ENCODE peak calls at places on chromosomes 1 and 21, in five cellular contexts. X is T-helper 2 cell, Z is psoas muscle, T is non-pigmented ciliary epithelial cell, V is cardiac fibroblast. I is an unnamed sample.

GRCh38 chr1:192513697-192514096 is 61.9 kb upstream of the RGS1 start:
- DNase-seq in X (no peak), Z (no peak), T (no peak), V (no peak), I (no peak)

GRCh38 chr1:152983234-152983633 is 647 bp upstream of the SPRR1A start:
- DNase-seq in X (no peak), Z (no peak), T (no peak), V (no peak), I (no peak)

GRCh38 chr1:232726048-232726779 is 79.0 kb upstream of the MAP10 start:
- DNase-seq in X (no peak), Z (no peak), T (no peak), V (no peak), I (no peak)

GRCh38 chr1:162074548-162074947 is 5.1 kb downstream of the NOS1AP start:
- DNase-seq in X (no peak), Z (no peak), T (no peak), V (peak; percentile 31), I (no peak)

GRCh38 chr21:42781150-42781980 is 98.0 kb downstream of the WDR4 start:
- DNase-seq in X (no peak), Z (no peak), T (no peak), V (no peak), I (no peak)

GRCh38 chr1:22588899-22589422 is 25.7 kb downstream of the EPHA8 start:
- DNase-seq in X (no peak), Z (peak; percentile 23), T (no peak), V (no peak), I (no peak)

GRCh38 chr1:16372535-16373340 is 5.7 kb downstream of the SZRD1 start:
- DNase-seq in X (no peak), Z (no peak), T (no peak), V (peak; percentile 62), I (no peak)

GRCh38 chr1:165290143-165290542 is 66.4 kb downstream of the LMX1A start:
- DNase-seq in X (no peak), Z (no peak), T (no peak), V (peak; percentile 2), I (no peak)

GRCh38 chr1:173900992-173901391 is 16.1 kb downstream of the SERPINC1 start:
- DNase-seq in X (no peak), Z (no peak), T (no peak), V (no peak), I (no peak)

GRCh38 chr1:5811419-5811818 is 180.8 kb downstream of the NPHP4 start:
- DNase-seq in X (no peak), Z (no peak), T (no peak), V (no peak), I (no peak)

GRCh38 chr1:92482404-92482664 is 4.4 kb downstream of the GFI1 start:
- DNase-seq in X (no peak), Z (no peak), T (no peak), V (peak; percentile 34), I (no peak)

GRCh38 chr1:36286802-36287201 is 19.4 kb upstream of the SH3D21 start:
- DNase-seq in X (no peak), Z (no peak), T (no peak), V (no peak), I (no peak)

GRCh38 chr1:180922637-180923023 is 9.9 kb downstream of the KIAA1614 start:
- DNase-seq in X (no peak), Z (no peak), T (no peak), V (no peak), I (no peak)

GRCh38 chr1:91564888-91565700 is 64.4 kb downstream of the CDC7 start:
- DNase-seq in X (no peak), Z (no peak), T (no peak), V (peak; percentile 71), I (no peak)

GRCh38 chr1:7471836-7472235 is 299.3 kb upstream of the VAMP3 start:
- DNase-seq in X (no peak), Z (no peak), T (peak; percentile 22), V (peak; percentile 37), I (no peak)

GRCh38 chr1:171717080-171717479 is 24.8 kb downstream of the VAMP4 start:
- DNase-seq in X (no peak), Z (no peak), T (no peak), V (peak; percentile 33), I (no peak)

GRCh38 chr1:5944848-5945167 is 47.4 kb downstream of the NPHP4 start:
- DNase-seq in X (no peak), Z (no peak), T (no peak), V (no peak), I (no peak)

GRCh38 chr1:245301921-245302320 is 147.1 kb downstream of the KIF26B start:
- DNase-seq in X (no peak), Z (no peak), T (no peak), V (peak; percentile 36), I (no peak)

GRCh38 chr1:202568466-202569196 is 141.6 kb downstream of the SYT2 start:
- DNase-seq in X (no peak), Z (no peak), T (no peak), V (no peak), I (no peak)

GRCh38 chr1:55385402-55386018 is 170.3 kb upstream of the USP24 start:
- DNase-seq in X (no peak), Z (no peak), T (no peak), V (no peak), I (no peak)

GRCh38 chr21:41779659-41780058 is 12.8 kb upstream of the RIPK4 start:
- DNase-seq in X (no peak), Z (no peak), T (no peak), V (no peak), I (no peak)

GRCh38 chr1:100609849-100610248 is 71.9 kb downstream of the GPR88 start:
- DNase-seq in X (no peak), Z (no peak), T (no peak), V (no peak), I (no peak)

GRCh38 chr1:3515774-3516480 is 61.5 kb downstream of the ARHGEF16 start:
- DNase-seq in X (no peak), Z (no peak), T (no peak), V (no peak), I (no peak)

GRCh38 chr1:2029561-2029960 is 10.4 kb downstream of the GABRD start:
- DNase-seq in X (no peak), Z (no peak), T (no peak), V (no peak), I (no peak)

GRCh38 chr1:111977378-111977777 is 12.1 kb downstream of the KCND3 start:
- DNase-seq in X (no peak), Z (no peak), T (no peak), V (no peak), I (no peak)

GRCh38 chr1:59669752-59670312 is 144.9 kb upstream of the HOOK1 start:
- DNase-seq in X (no peak), Z (peak; percentile 74), T (no peak), V (peak; percentile 66), I (no peak)

GRCh38 chr1:109161836-109162606 is 48.1 kb downstream of the ELAPOR1 start:
- DNase-seq in X (peak; percentile 8), Z (no peak), T (peak; percentile 65), V (peak; percentile 76), I (peak; percentile 52)

GRCh38 chr21:26918318-26919065 is 48.4 kb downstream of the ADAMTS5 start:
- DNase-seq in X (no peak), Z (no peak), T (no peak), V (peak; percentile 63), I (no peak)

GRCh38 chr1:212477680-212478466 is 45.2 kb downstream of the NENF start:
- DNase-seq in X (no peak), Z (no peak), T (no peak), V (no peak), I (no peak)

GRCh38 chr1:27138368-27138767 is 16.6 kb downstream of the SLC9A1 start:
- DNase-seq in X (no peak), Z (peak; percentile 75), T (no peak), V (no peak), I (no peak)